ENCODE peak calls at places on chromosomes 11 and 22, in seven cellular contexts. L is NCI-H2029; J is LoVo; A is EL; D is AG10803; G is effector memory CD4-positive, alpha-beta T cell; V is AG08395. Y is an unnamed sample.

GRCh38 chr22:44667276-44667675 is 34.7 kb upstream of the PRR5 start:
- DNase-seq in L (no peak), J (no peak), A (no peak), D (no peak), G (no peak), V (no peak), Y (no peak)

GRCh38 chr11:68354181-68354872 is 41.9 kb downstream of the LRP5 start:
- DNase-seq in L (peak; percentile 22), J (peak; percentile 63), A (peak; percentile 95), D (peak; percentile 99), G (no peak), V (peak; percentile 98), Y (peak; percentile 16)

GRCh38 chr22:29030618-29031235 is 30.9 kb downstream of the C22orf31 start:
- DNase-seq in L (peak; percentile 61), J (peak; percentile 83), A (peak; percentile 84), D (peak; percentile 59), G (no peak), V (peak; percentile 83), Y (peak; percentile 84)

GRCh38 chr22:48574776-48575566 is 1252.7 kb downstream of the BRD1 start:
- DNase-seq in L (peak; percentile 61), J (no peak), A (peak; percentile 5), D (peak; percentile 49), G (no peak), V (peak; percentile 88), Y (no peak)

GRCh38 chr22:17266261-17266971 is 47.2 kb upstream of the ADA2 start:
- DNase-seq in L (no peak), J (peak; percentile 82), A (no peak), D (no peak), G (no peak), V (no peak), Y (peak; percentile 42)

GRCh38 chr11:74025467-74026166 is 16.7 kb upstream of the UCP3 start:
- DNase-seq in L (no peak), J (no peak), A (peak; percentile 80), D (peak; percentile 33), G (no peak), V (peak; percentile 23), Y (peak; percentile 37)

GRCh38 chr11:77656362-77656761 is 18.8 kb upstream of the CLNS1A start:
- DNase-seq in L (no peak), J (no peak), A (no peak), D (no peak), G (no peak), V (no peak), Y (no peak)

GRCh38 chr11:235998-236773 is at the start of gene SIRT3:
- DNase-seq in L (peak; percentile 78), J (peak; percentile 89), A (peak; percentile 78), D (peak; percentile 70), G (peak; percentile 84), V (peak; percentile 97), Y (peak; percentile 64)

GRCh38 chr11:13278620-13279486 is 1.3 kb downstream of the BMAL1 start:
- DNase-seq in L (no peak), J (no peak), A (peak; percentile 9), D (no peak), G (no peak), V (no peak), Y (no peak)

Y was measured in Caki2.